ENCODE peak calls at places on chromosomes 12 and 14, in four cellular contexts. Y, R, W and X are unnamed samples.

GRCh38 chr14:63993992-63994391 is 141.2 kb downstream of the SYNE2 start:
- DNase-seq in Y (no peak), R (no peak), W (no peak), X (no peak)

GRCh38 chr12:125467363-125467762 is 402.1 kb downstream of the AACS start:
- DNase-seq in W (no peak), Y (no peak), R (no peak), X (no peak)

GRCh38 chr14:75286313-75286712 is 7.7 kb downstream of the FOS start:
- DNase-seq in W (peak), R (peak), Y (no peak), X (peak)

GRCh38 chr14:99822166-99822527 is 28.9 kb downstream of the EML1 start:
- DNase-seq in W (no peak), Y (no peak), R (no peak), X (no peak)

GRCh38 chr12:164207-164606 is 49.8 kb downstream of the SLC6A12 start:
- DNase-seq in R (no peak), W (no peak), Y (no peak), X (no peak)

GRCh38 chr14:101960225-101960624 is 4.1 kb upstream of the DYNC1H1 start:
- DNase-seq in W (peak), Y (no peak), R (peak), X (peak)

GRCh38 chr12:67705394-67706370 is 57.1 kb downstream of the DYRK2 start:
- DNase-seq in Y (no peak), R (no peak), W (peak), X (no peak)

GRCh38 chr12:75977952-75978671 is 53.5 kb downstream of the PHLDA1 start:
- DNase-seq in R (no peak), W (peak), Y (peak), X (peak)

GRCh38 chr12:49301759-49302158 is 6.8 kb downstream of the PRPH start:
- DNase-seq in Y (no peak), W (no peak), R (no peak), X (peak)

GRCh38 chr12:68497702-68498101 is 113.0 kb upstream of the RAP1B start:
- DNase-seq in W (peak), Y (no peak), R (no peak), X (no peak)

GRCh38 chr14:100422556-100423420 is 99.6 kb downstream of the SLC25A47 start:
- DNase-seq in Y (no peak), W (no peak), R (no peak), X (no peak)

GRCh38 chr12:102756564-102756963 is 160.5 kb downstream of the PAH start:
- DNase-seq in W (no peak), Y (no peak), R (no peak), X (no peak)

GRCh38 chr14:35383569-35384385 is 20.8 kb downstream of the NFKBIA start:
- DNase-seq in R (no peak), Y (no peak), W (no peak), X (no peak)

DNA sequence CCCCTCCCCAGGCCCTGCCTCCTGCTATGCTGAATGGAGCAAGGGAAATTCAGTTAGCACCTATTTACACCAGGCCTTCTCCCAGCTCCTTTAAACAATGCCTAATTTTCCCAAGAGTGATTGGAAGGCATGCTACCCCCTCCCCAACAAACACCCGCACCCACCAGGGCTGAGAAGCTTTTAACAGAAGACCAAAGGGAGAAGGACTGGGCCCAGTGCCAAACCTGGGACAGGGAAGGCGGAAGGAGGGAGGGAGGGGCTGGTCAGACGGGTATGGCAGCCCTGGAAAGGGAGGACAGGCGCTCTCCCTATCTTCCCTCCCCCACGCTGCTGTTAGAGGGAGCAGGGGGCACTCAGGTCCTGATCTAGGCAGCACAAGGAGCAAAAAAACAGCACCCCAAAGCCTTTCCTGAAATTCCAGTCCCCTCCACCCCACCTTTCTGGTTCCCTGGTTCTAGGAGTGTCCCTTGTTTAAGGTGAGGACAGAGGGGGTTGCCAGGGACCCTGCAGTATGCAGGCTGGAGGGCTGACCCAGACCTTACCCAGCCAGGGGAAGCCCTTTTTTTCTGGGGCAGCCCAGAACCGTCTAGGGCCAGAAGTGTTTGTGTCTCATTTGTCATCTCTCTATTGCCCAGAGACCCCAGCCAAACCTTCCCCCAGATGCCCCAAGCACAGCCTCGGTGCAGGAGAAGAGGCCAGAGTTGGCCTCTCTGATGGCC is 2.4 kb upstream of the KRT8 start:
- DNase-seq in R (peak), Y (no peak), W (peak), X (peak)
- H2BK12ac ChIP-seq in R (peak), Y (no peak), W (peak), X (peak)

DNA sequence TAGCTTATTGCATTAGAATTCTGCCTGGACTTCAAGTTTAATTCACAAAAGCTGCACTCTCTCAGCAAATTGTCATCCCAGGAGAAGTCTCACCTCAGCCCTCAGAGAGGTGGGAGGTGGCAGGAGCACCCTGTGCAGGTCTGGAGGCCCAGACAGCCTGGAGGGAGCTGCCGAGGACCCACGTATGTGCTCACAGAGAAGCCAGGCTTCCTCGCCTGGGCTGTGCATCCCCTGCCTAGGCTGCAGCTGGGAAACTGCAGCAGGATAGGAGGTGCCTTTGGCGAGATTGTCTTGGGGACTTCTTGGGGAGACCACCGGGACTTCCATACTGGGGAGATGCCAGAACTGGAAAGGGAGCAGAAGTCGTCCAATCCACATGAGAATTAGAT is 8.8 kb downstream of the CPNE6 start:
- DNase-seq in Y (no peak), W (no peak), R (no peak), X (no peak)
- H2BK12ac ChIP-seq in Y (no peak), W (no peak), R (no peak), X (no peak)

DNA sequence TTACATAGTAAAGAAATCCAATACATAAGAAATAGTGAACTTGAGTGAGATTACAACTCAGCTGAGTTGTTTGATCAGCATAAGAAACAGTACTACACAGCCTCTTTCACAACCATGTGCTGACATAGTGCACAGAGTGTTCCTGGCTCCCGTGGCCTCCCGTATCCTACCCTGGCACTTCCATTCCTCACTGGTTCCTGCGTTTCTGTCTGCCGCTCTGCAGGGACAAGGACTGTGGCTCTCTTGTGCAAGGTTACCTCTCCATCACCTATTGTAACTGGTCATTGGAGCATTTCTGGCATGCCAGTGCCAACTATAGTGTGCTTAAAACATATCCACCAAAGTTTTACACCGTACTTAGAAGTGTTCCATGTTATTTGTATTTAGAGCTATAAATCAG is 46.3 kb upstream of the PCED1B start:
- DNase-seq in R (peak), W (no peak), Y (no peak), X (peak)
- H2BK12ac ChIP-seq in R (no peak), W (no peak), Y (no peak), X (no peak)

GRCh38 chr12:54419088-54419887 is at the start of gene ITGA5:
- DNase-seq in W (peak), Y (peak), R (peak), X (peak)

GRCh38 chr12:54418441-54419087 is 502 bp downstream of the ITGA5 start:
- DNase-seq in R (no peak), Y (no peak), W (no peak), X (no peak)

GRCh38 chr12:54421873-54422250 is 2.8 kb upstream of the ITGA5 start:
- DNase-seq in Y (no peak), R (no peak), W (peak), X (no peak)

GRCh38 chr12:54420766-54421144 is 1.7 kb upstream of the ITGA5 start:
- DNase-seq in W (peak), R (no peak), Y (no peak), X (peak)

DNA sequence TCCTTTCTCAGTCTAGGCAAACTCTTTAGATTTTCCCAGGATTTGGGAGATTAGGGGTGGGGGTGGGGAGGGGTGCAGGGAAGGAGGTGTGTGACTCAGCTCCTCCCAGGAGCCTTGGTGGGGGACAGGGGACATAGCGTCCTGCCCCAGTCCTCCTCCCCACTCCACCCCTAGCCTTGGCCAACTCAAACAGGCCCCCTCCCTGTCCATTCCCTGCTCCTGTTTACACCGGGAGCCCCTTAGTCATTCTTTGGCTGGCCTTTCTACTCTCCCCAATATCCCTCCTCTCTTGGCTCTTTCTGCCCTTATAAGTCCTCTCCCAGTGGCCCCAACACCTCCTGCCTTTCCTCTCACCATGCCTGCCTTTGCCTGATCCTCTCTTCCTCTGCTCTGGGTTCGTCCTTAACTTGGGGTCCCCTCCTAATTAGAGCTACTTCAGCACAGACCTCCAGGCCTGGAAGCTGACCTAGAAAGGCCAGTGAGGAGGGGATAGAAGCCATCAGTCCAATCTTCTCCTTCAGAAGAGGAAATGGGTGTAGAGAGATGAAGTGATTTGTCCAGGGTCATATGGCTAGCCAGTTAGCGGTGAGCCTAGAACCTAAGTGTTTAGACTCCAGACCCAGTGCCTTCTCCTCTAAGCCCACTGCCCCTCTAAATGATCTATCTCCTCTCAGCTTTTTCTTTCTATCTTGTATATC is 2.3 kb upstream of the ITGA5 start:
- DNase-seq in R (no peak), Y (no peak), W (peak), X (no peak)
- H2BK12ac ChIP-seq in R (no peak), Y (no peak), W (peak), X (peak)

DNA sequence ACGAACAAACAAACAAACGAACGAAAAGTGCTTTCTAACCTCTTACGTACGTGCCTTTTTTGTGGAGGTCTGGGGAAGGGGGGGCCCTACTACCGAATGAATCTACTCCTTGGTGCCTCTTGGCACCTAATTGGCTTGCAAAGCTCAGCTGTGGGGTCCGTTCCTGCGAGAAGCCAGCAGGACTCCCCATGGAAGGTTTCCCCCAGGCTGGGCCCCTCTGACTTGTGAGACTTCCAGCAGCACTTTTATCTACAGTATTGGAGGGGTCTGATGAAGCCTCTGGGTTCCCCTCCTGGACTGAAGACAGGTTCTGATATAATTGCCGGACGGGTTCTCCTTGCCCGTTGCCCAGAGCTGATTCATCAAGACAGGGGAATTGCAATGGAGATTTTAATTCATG is 1.2 kb upstream of the TMEM106C start:
- DNase-seq in W (no peak), R (no peak), Y (no peak), X (no peak)
- H2BK12ac ChIP-seq in W (no peak), R (no peak), Y (no peak), X (peak)

GRCh38 chr14:104592292-104592672 is 12.3 kb downstream of the TMEM179 start:
- DNase-seq in W (no peak), Y (no peak), R (no peak), X (no peak)
- H2BK12ac ChIP-seq in W (no peak), Y (peak), R (no peak), X (no peak)

GRCh38 chr12:6888360-6888759 is 15.3 kb upstream of the SPSB2 start:
- DNase-seq in W (no peak), Y (no peak), R (no peak), X (no peak)

GRCh38 chr12:6883252-6883651 is 10.1 kb upstream of the SPSB2 start:
- DNase-seq in W (no peak), R (no peak), Y (no peak), X (no peak)

GRCh38 chr12:6883683-6884082 is 10.6 kb upstream of the SPSB2 start:
- DNase-seq in W (no peak), R (no peak), Y (no peak), X (no peak)

GRCh38 chr12:6887460-6887859 is 14.4 kb upstream of the SPSB2 start:
- DNase-seq in R (no peak), W (no peak), Y (no peak), X (no peak)

GRCh38 chr12:6884539-6884938 is 11.4 kb upstream of the SPSB2 start:
- DNase-seq in W (no peak), R (peak), Y (no peak), X (no peak)
- H2BK12ac ChIP-seq in W (no peak), R (no peak), Y (peak), X (no peak)

GRCh38 chr12:40105515-40106201 is at the start of gene SLC2A13:
- DNase-seq in R (peak), Y (peak), W (peak), X (peak)
- H2BK12ac ChIP-seq in R (no peak), Y (peak), W (peak), X (no peak)